ENCODE peak calls at places on chromosomes 6 and 20, in four cellular contexts. Y is SK-N-SH, L is HepG2, K is K562. E is an unnamed sample.

GRCh38 chr20:19348582-19348981 is 136.1 kb downstream of the SLC24A3 start:
- DNase-seq in Y (no peak), L (no peak), K (no peak), E (no peak)

GRCh38 chr20:44388466-44389023 is 33.0 kb downstream of the HNF4A start:
- DNase-seq in Y (peak), L (no peak), K (peak), E (peak)

GRCh38 chr20:49052334-49052733 is 6.2 kb downstream of the CSE1L start:
- DNase-seq in Y (no peak), L (peak), K (no peak), E (no peak)

GRCh38 chr6:35328108-35328723 is 14.1 kb upstream of the PPARD start:
- DNase-seq in Y (no peak), L (peak), K (no peak), E (no peak)

GRCh38 chr20:5222919-5223634 is 93.7 kb downstream of the PROKR2 start:
- DNase-seq in Y (no peak), L (peak), K (peak), E (peak)

GRCh38 chr6:7881765-7882500 is 28.7 kb downstream of the TXNDC5 start:
- DNase-seq in Y (no peak), L (no peak), K (no peak), E (no peak)

GRCh38 chr20:48574383-48574782 is 253.4 kb downstream of the PREX1 start:
- DNase-seq in Y (peak), L (no peak), K (peak), E (no peak)

GRCh38 chr6:21213492-21213891 is 380.1 kb upstream of the SOX4 start:
- DNase-seq in Y (no peak), L (no peak), K (no peak), E (no peak)

GRCh38 chr6:27812805-27813626 is 99.2 kb downstream of the OR2B2 start:
- DNase-seq in Y (no peak), L (no peak), K (peak), E (no peak)

GRCh38 chr20:22055981-22056380 is 350.5 kb downstream of the PAX1 start:
- DNase-seq in Y (no peak), L (no peak), K (no peak), E (no peak)

GRCh38 chr20:58102252-58102651 is 126.2 kb downstream of the ANKRD60 start:
- DNase-seq in Y (peak), L (no peak), K (no peak), E (no peak)

GRCh38 chr20:9119776-9120175 is 50.9 kb downstream of the PLCB4 start:
- DNase-seq in Y (peak), L (no peak), K (no peak), E (no peak)

GRCh38 chr20:373171-373890 is 7.2 kb upstream of the TRIB3 start:
- DNase-seq in Y (peak), L (peak), K (peak), E (peak)

GRCh38 chr6:46095251-46095650 is 34.5 kb upstream of the ENPP4 start:
- DNase-seq in Y (no peak), L (no peak), K (no peak), E (no peak)

GRCh38 chr6:31652925-31653724 is 664 bp upstream of the BAG6 start:
- DNase-seq in Y (peak), L (peak), K (peak), E (peak)

GRCh38 chr6:43723737-43724295 is 36.2 kb upstream of the MRPS18A start:
- DNase-seq in Y (peak), L (peak), K (peak), E (peak)

GRCh38 chr6:9360881-9361280 is 925.5 kb upstream of the SLC35B3 start:
- DNase-seq in Y (no peak), L (no peak), K (no peak), E (no peak)

DNA sequence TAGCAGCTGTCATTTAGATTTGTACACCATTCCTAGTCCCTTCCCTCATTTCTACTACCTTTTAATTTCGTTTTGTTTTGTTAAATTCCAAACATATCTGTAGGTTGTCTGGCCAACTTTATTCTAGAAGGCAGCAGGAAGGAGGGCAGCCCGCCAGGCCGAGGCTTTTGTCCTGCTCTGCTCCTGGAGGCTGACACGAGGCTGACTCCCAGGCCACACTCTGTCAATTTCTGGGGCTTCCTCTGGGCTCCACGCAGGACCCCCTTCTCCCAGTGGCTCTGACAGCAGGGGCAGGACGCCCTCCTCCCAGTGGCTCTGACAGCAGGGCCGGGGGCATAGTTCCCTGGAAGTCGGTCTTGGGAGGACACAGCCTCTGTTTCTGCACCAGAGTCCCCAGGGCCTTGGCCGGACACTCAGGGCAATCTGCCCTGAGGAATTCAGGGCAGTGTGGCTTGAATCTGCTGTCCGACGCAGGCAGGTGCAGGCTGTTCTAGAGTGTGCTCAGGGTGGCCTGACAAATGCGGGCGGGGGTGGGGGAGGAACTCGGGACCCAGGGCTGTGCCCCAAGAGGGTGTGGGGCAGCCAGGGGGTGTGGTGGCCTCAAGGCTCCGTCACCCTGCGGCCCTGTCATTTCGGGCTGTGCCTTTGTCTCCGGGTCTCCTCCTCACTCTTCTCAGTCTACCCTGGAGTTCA is 11.8 kb downstream of the SMOC2 start:
- DNase-seq in Y (no peak), L (no peak), K (no peak), E (no peak)
- TF ChIP-seq FOXJ3 in Y (no peak), L (no peak), K (no peak), E (no peak)

GRCh38 chr20:46674253-46675083 is 14.8 kb downstream of the TP53RK start:
- DNase-seq in Y (no peak), L (peak), K (no peak), E (no peak)
- TF ChIP-seq FOXJ3 in Y (no peak), L (peak), K (no peak), E (no peak)

GRCh38 chr6:117008618-117009017 is 131.6 kb downstream of the RFX6 start:
- DNase-seq in Y (no peak), L (no peak), K (no peak), E (no peak)
- TF ChIP-seq FOXJ3 in Y (no peak), L (no peak), K (no peak), E (no peak)

GRCh38 chr6:150417899-150418824 is 49.4 kb downstream of the IYD start:
- DNase-seq in Y (peak), L (peak), K (peak), E (no peak)
- TF ChIP-seq FOXJ3 in Y (no peak), L (no peak), K (no peak), E (no peak)

GRCh38 chr20:3595541-3595940 is 67.7 kb downstream of the GFRA4 start:
- DNase-seq in Y (no peak), L (no peak), K (no peak), E (no peak)

GRCh38 chr20:3590164-3590563 is 73.0 kb downstream of the GFRA4 start:
- DNase-seq in Y (no peak), L (no peak), K (no peak), E (no peak)

GRCh38 chr20:3592931-3593330 is 70.3 kb downstream of the GFRA4 start:
- DNase-seq in Y (no peak), L (no peak), K (no peak), E (no peak)
- TF ChIP-seq FOXJ3 in Y (no peak), L (no peak), K (no peak), E (no peak)

GRCh38 chr6:105359419-105360366 is 43.2 kb downstream of the PREP start:
- DNase-seq in Y (no peak), L (no peak), K (peak), E (no peak)

GRCh38 chr6:105364243-105364642 is 38.6 kb downstream of the PREP start:
- DNase-seq in Y (peak), L (no peak), K (no peak), E (no peak)

GRCh38 chr6:105369145-105369544 is 33.7 kb downstream of the PREP start:
- DNase-seq in Y (no peak), L (no peak), K (no peak), E (no peak)

GRCh38 chr6:105363100-105363754 is 39.7 kb downstream of the PREP start:
- DNase-seq in Y (peak), L (no peak), K (no peak), E (no peak)
- TF ChIP-seq FOXJ3 in Y (no peak), L (no peak), K (no peak), E (no peak)

E was measured in WTC11.